ENCODE peak calls at places on chromosome 13, in nine cellular contexts. One of them, this sample, is unnamed. For H3K4me1, the result is how much of the 10 kb centered on the place peaks cover.

GRCh38 chr13:48542581-48543341 is 9.9 kb upstream of the RCBTB2 start:
- DNase-seq in tibial artery: peak
- DNase-seq in suprapubic skin: no peak
- DNase-seq in effector memory CD4-positive, alpha-beta T cell: no peak
- DNase-seq in naive thymus-derived CD4-positive, alpha-beta T cell: no peak
- DNase-seq in psoas muscle: peak
- DNase-seq in neural progenitor cell: peak
- DNase-seq in mesendoderm: peak
- DNase-seq in pancreas: peak
- DNase-seq in this sample: peak

GRCh38 chr13:51113969-51114368 is 2.9 kb upstream of the C13orf42 start:
- DNase-seq in naive thymus-derived CD4-positive, alpha-beta T cell: no peak
- DNase-seq in psoas muscle: no peak
- DNase-seq in neural progenitor cell: no peak
- DNase-seq in suprapubic skin: no peak
- DNase-seq in mesendoderm: no peak
- DNase-seq in tibial artery: no peak
- DNase-seq in effector memory CD4-positive, alpha-beta T cell: no peak
- DNase-seq in pancreas: no peak
- DNase-seq in this sample: peak

GRCh38 chr13:27619711-27620376 is 485 bp downstream of the LNX2 start:
- DNase-seq in tibial artery: peak
- DNase-seq in mesendoderm: peak
- DNase-seq in neural progenitor cell: no peak
- DNase-seq in psoas muscle: peak
- DNase-seq in naive thymus-derived CD4-positive, alpha-beta T cell: peak
- DNase-seq in pancreas: peak
- DNase-seq in suprapubic skin: peak
- DNase-seq in effector memory CD4-positive, alpha-beta T cell: peak
- DNase-seq in this sample: no peak

GRCh38 chr13:21371011-21371410 is 88.1 kb downstream of the ZDHHC20 start:
- DNase-seq in naive thymus-derived CD4-positive, alpha-beta T cell: no peak
- DNase-seq in effector memory CD4-positive, alpha-beta T cell: no peak
- DNase-seq in suprapubic skin: no peak
- DNase-seq in neural progenitor cell: no peak
- DNase-seq in pancreas: no peak
- DNase-seq in mesendoderm: no peak
- DNase-seq in psoas muscle: no peak
- DNase-seq in tibial artery: no peak
- DNase-seq in this sample: no peak

GRCh38 chr13:109074436-109074835 is 445.0 kb downstream of the MYO16 start:
- DNase-seq in suprapubic skin: no peak
- DNase-seq in pancreas: no peak
- DNase-seq in tibial artery: no peak
- DNase-seq in mesendoderm: peak
- DNase-seq in effector memory CD4-positive, alpha-beta T cell: no peak
- DNase-seq in psoas muscle: no peak
- DNase-seq in neural progenitor cell: no peak
- DNase-seq in naive thymus-derived CD4-positive, alpha-beta T cell: no peak
- DNase-seq in this sample: no peak

GRCh38 chr13:30026093-30026492 is 175.7 kb upstream of the UBL3 start:
- DNase-seq in naive thymus-derived CD4-positive, alpha-beta T cell: no peak
- DNase-seq in psoas muscle: no peak
- DNase-seq in tibial artery: no peak
- DNase-seq in pancreas: no peak
- DNase-seq in neural progenitor cell: no peak
- DNase-seq in effector memory CD4-positive, alpha-beta T cell: no peak
- DNase-seq in suprapubic skin: no peak
- DNase-seq in mesendoderm: no peak
- DNase-seq in this sample: no peak

GRCh38 chr13:50153888-50154287 is 138.6 kb downstream of the KCNRG start:
- DNase-seq in tibial artery: no peak
- DNase-seq in suprapubic skin: no peak
- DNase-seq in pancreas: no peak
- DNase-seq in neural progenitor cell: no peak
- DNase-seq in psoas muscle: no peak
- DNase-seq in naive thymus-derived CD4-positive, alpha-beta T cell: no peak
- DNase-seq in effector memory CD4-positive, alpha-beta T cell: no peak
- DNase-seq in mesendoderm: no peak
- DNase-seq in this sample: no peak

GRCh38 chr13:113970810-113971470 is 2.9 kb downstream of the C13orf46 start:
- DNase-seq in mesendoderm: peak
- DNase-seq in tibial artery: peak
- DNase-seq in psoas muscle: peak
- DNase-seq in suprapubic skin: no peak
- DNase-seq in neural progenitor cell: no peak
- DNase-seq in effector memory CD4-positive, alpha-beta T cell: no peak
- DNase-seq in naive thymus-derived CD4-positive, alpha-beta T cell: no peak
- DNase-seq in pancreas: peak
- DNase-seq in this sample: peak

GRCh38 chr13:45196622-45197021 is 4.2 kb downstream of the KCTD4 start:
- DNase-seq in mesendoderm: no peak
- DNase-seq in naive thymus-derived CD4-positive, alpha-beta T cell: no peak
- DNase-seq in tibial artery: no peak
- DNase-seq in effector memory CD4-positive, alpha-beta T cell: no peak
- DNase-seq in psoas muscle: no peak
- DNase-seq in pancreas: no peak
- DNase-seq in neural progenitor cell: no peak
- DNase-seq in suprapubic skin: no peak
- DNase-seq in this sample: no peak

GRCh38 chr13:28297341-28297740 is 159.0 kb downstream of the PAN3 start:
- DNase-seq in effector memory CD4-positive, alpha-beta T cell: no peak
- DNase-seq in neural progenitor cell: peak
- DNase-seq in naive thymus-derived CD4-positive, alpha-beta T cell: no peak
- DNase-seq in tibial artery: no peak
- DNase-seq in pancreas: no peak
- DNase-seq in suprapubic skin: no peak
- DNase-seq in psoas muscle: no peak
- DNase-seq in mesendoderm: peak
- DNase-seq in this sample: peak

GRCh38 chr13:40343550-40344269 is 322.7 kb downstream of the FOXO1 start:
- DNase-seq in effector memory CD4-positive, alpha-beta T cell: no peak
- DNase-seq in naive thymus-derived CD4-positive, alpha-beta T cell: no peak
- DNase-seq in mesendoderm: no peak
- DNase-seq in tibial artery: no peak
- DNase-seq in pancreas: no peak
- DNase-seq in psoas muscle: no peak
- DNase-seq in neural progenitor cell: no peak
- DNase-seq in suprapubic skin: no peak
- DNase-seq in this sample: no peak
- H3K4me1 ChIP-seq in effector memory CD4-positive, alpha-beta T cell: under half
- H3K4me1 ChIP-seq in naive thymus-derived CD4-positive, alpha-beta T cell: under half
- H3K4me1 ChIP-seq in mesendoderm: under half
- H3K4me1 ChIP-seq in tibial artery: under half
- H3K4me1 ChIP-seq in pancreas: under half
- H3K4me1 ChIP-seq in psoas muscle: under half
- H3K4me1 ChIP-seq in neural progenitor cell: under half
- H3K4me1 ChIP-seq in suprapubic skin: under half
- H3K4me1 ChIP-seq in this sample: under half

DNA sequence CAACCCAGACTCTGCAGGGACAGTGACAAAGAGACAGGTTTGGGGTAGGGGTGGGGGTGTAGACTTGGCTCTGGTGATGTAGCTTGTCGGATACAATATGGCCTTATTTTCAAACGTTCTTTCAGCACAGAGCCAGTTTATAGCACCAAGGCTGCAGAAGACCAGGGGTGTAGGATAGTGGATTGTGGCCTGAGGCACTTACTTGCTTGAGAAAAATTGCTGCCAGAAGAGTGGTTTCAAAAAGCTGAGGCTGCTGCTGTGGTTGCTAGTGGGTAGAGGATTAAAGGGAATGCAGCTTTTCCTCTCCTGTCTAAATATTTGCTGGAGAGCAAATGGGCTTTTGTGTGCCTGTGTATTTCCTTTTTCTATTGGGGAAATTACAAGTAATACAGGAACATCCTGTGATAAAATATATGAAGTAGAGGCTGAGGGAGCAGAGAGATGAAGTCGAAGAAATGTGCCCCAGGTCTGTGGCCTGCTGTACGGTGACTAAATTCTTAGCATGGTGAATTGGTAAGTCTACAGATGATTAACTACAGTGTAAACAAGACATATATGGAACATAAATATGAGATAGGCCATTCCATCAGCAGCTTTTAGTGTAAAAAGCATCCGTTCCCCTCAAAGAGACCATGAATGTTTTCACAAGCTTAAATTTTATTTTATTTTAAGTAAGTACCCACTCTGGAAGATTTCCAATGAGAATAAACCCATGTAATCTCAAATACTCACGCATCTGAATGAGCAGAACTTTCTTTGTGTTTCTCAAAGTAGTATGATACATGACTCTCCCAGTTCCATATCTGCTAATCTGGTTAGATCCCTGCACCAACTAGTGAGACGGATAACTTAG is 112.9 kb downstream of the LRCH1 start:
- DNase-seq in effector memory CD4-positive, alpha-beta T cell: no peak
- DNase-seq in psoas muscle: no peak
- DNase-seq in neural progenitor cell: no peak
- DNase-seq in pancreas: no peak
- DNase-seq in naive thymus-derived CD4-positive, alpha-beta T cell: no peak
- DNase-seq in tibial artery: no peak
- DNase-seq in mesendoderm: peak
- DNase-seq in suprapubic skin: no peak
- DNase-seq in this sample: no peak
- H3K4me1 ChIP-seq in effector memory CD4-positive, alpha-beta T cell: under half
- H3K4me1 ChIP-seq in psoas muscle: under half
- H3K4me1 ChIP-seq in neural progenitor cell: under half
- H3K4me1 ChIP-seq in pancreas: under half
- H3K4me1 ChIP-seq in naive thymus-derived CD4-positive, alpha-beta T cell: under half
- H3K4me1 ChIP-seq in tibial artery: half or more
- H3K4me1 ChIP-seq in mesendoderm: under half
- H3K4me1 ChIP-seq in suprapubic skin: under half
- H3K4me1 ChIP-seq in this sample: under half

GRCh38 chr13:110332750-110333149 is 25.7 kb downstream of the COL4A2 start:
- DNase-seq in neural progenitor cell: no peak
- DNase-seq in tibial artery: peak
- DNase-seq in suprapubic skin: no peak
- DNase-seq in mesendoderm: no peak
- DNase-seq in effector memory CD4-positive, alpha-beta T cell: no peak
- DNase-seq in pancreas: no peak
- DNase-seq in naive thymus-derived CD4-positive, alpha-beta T cell: no peak
- DNase-seq in psoas muscle: no peak
- DNase-seq in this sample: no peak

GRCh38 chr13:110334256-110334655 is 27.2 kb downstream of the COL4A2 start:
- DNase-seq in mesendoderm: no peak
- DNase-seq in effector memory CD4-positive, alpha-beta T cell: no peak
- DNase-seq in psoas muscle: no peak
- DNase-seq in suprapubic skin: no peak
- DNase-seq in pancreas: no peak
- DNase-seq in neural progenitor cell: no peak
- DNase-seq in tibial artery: peak
- DNase-seq in naive thymus-derived CD4-positive, alpha-beta T cell: no peak
- DNase-seq in this sample: no peak

GRCh38 chr13:110334841-110335490 is 27.9 kb downstream of the COL4A2 start:
- DNase-seq in neural progenitor cell: no peak
- DNase-seq in psoas muscle: no peak
- DNase-seq in pancreas: no peak
- DNase-seq in effector memory CD4-positive, alpha-beta T cell: no peak
- DNase-seq in tibial artery: peak
- DNase-seq in suprapubic skin: no peak
- DNase-seq in naive thymus-derived CD4-positive, alpha-beta T cell: no peak
- DNase-seq in mesendoderm: no peak
- DNase-seq in this sample: no peak

GRCh38 chr13:110336108-110336507 is 29.0 kb downstream of the COL4A2 start:
- DNase-seq in tibial artery: no peak
- DNase-seq in neural progenitor cell: no peak
- DNase-seq in effector memory CD4-positive, alpha-beta T cell: no peak
- DNase-seq in psoas muscle: no peak
- DNase-seq in mesendoderm: no peak
- DNase-seq in naive thymus-derived CD4-positive, alpha-beta T cell: no peak
- DNase-seq in pancreas: no peak
- DNase-seq in suprapubic skin: no peak
- DNase-seq in this sample: no peak

GRCh38 chr13:110333837-110334236 is 26.8 kb downstream of the COL4A2 start:
- DNase-seq in tibial artery: peak
- DNase-seq in suprapubic skin: no peak
- DNase-seq in naive thymus-derived CD4-positive, alpha-beta T cell: no peak
- DNase-seq in psoas muscle: no peak
- DNase-seq in pancreas: no peak
- DNase-seq in neural progenitor cell: no peak
- DNase-seq in mesendoderm: no peak
- DNase-seq in effector memory CD4-positive, alpha-beta T cell: no peak
- DNase-seq in this sample: no peak
- H3K4me1 ChIP-seq in tibial artery: half or more
- H3K4me1 ChIP-seq in suprapubic skin: under half
- H3K4me1 ChIP-seq in naive thymus-derived CD4-positive, alpha-beta T cell: under half
- H3K4me1 ChIP-seq in psoas muscle: under half
- H3K4me1 ChIP-seq in pancreas: under half
- H3K4me1 ChIP-seq in neural progenitor cell: under half
- H3K4me1 ChIP-seq in mesendoderm: under half
- H3K4me1 ChIP-seq in effector memory CD4-positive, alpha-beta T cell: under half
- H3K4me1 ChIP-seq in this sample: under half

DNA sequence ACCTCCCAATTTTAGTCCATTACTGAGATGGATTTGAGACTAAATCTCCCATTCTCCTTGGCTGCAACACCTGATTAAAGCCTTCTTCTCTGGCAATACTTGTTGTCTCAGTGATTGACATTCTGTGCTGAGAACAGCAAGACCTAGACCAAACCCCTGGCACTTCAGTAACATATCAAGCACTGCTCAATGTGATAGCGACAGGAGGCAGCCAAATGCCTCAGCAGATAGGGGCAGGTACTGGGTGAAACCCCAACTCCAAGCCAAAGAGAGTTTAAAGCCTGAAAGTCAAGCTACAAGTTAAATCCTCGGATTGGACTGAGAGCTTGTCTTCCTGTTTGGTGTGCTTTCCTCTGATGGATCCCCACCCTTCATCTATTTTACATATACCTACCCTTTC is 52.7 kb downstream of the STARD13 start:
- DNase-seq in neural progenitor cell: no peak
- DNase-seq in suprapubic skin: no peak
- DNase-seq in effector memory CD4-positive, alpha-beta T cell: no peak
- DNase-seq in pancreas: no peak
- DNase-seq in tibial artery: no peak
- DNase-seq in mesendoderm: no peak
- DNase-seq in psoas muscle: no peak
- DNase-seq in naive thymus-derived CD4-positive, alpha-beta T cell: no peak
- DNase-seq in this sample: no peak
- H3K4me1 ChIP-seq in neural progenitor cell: under half
- H3K4me1 ChIP-seq in suprapubic skin: half or more
- H3K4me1 ChIP-seq in effector memory CD4-positive, alpha-beta T cell: under half
- H3K4me1 ChIP-seq in pancreas: under half
- H3K4me1 ChIP-seq in tibial artery: half or more
- H3K4me1 ChIP-seq in mesendoderm: under half
- H3K4me1 ChIP-seq in psoas muscle: under half
- H3K4me1 ChIP-seq in naive thymus-derived CD4-positive, alpha-beta T cell: under half
- H3K4me1 ChIP-seq in this sample: under half